ENCODE peak calls at places on chromosomes 7 and 10, in eight cellular contexts. G is H1, S is HCT116, U is endothelial cell of umbilical vein, H is HepG2, Q is A549, K is K562, Z is GM12878. T is an unnamed sample.

GRCh38 chr7:151891753-151892152 is 14.8 kb upstream of the PRKAG2 start:
- DNase-seq in G (no peak), K (no peak), H (no peak), Z (no peak), U (no peak), S (no peak), Q (no peak), T (no peak)

GRCh38 chr10:113362645-113363091 is 190.2 kb upstream of the HABP2 start:
- DNase-seq in G (no peak), H (no peak), S (no peak), Q (no peak), Z (no peak), K (no peak), U (no peak), T (no peak)

GRCh38 chr10:88994034-88994433 is 3.4 kb downstream of the FAS start:
- DNase-seq in S (no peak), G (no peak), Z (peak), Q (no peak), K (no peak), H (no peak), U (no peak), T (peak)

GRCh38 chr10:49601857-49602256 is 8.3 kb upstream of the SLC18A3 start:
- DNase-seq in S (no peak), K (no peak), U (no peak), Z (no peak), Q (no peak), G (no peak), H (no peak), T (no peak)

GRCh38 chr7:19353158-19353557 is 207.9 kb upstream of the FERD3L start:
- DNase-seq in S (no peak), H (no peak), Q (no peak), Z (no peak), K (no peak), U (no peak), G (no peak), T (no peak)

GRCh38 chr10:125768217-125768616 is 7.4 kb downstream of the MMP21 start:
- DNase-seq in S (no peak), K (peak), Z (no peak), U (no peak), H (no peak), G (no peak), Q (peak), T (no peak)

GRCh38 chr10:79397575-79398303 is 47.7 kb downstream of the ZCCHC24 start:
- DNase-seq in H (no peak), U (no peak), K (no peak), G (no peak), S (no peak), Q (no peak), Z (no peak), T (no peak)

GRCh38 chr7:69775231-69775771 is 177.0 kb downstream of the AUTS2 start:
- DNase-seq in S (no peak), Z (no peak), G (no peak), Q (peak), U (no peak), H (no peak), K (no peak), T (no peak)

GRCh38 chr7:4208086-4208485 is 474.0 kb upstream of the FOXK1 start:
- DNase-seq in K (no peak), U (no peak), S (no peak), Q (no peak), H (no peak), Z (no peak), G (no peak), T (no peak)

GRCh38 chr10:63758080-63758479 is 236.9 kb downstream of the REEP3 start:
- DNase-seq in Q (no peak), U (no peak), H (no peak), Z (no peak), K (no peak), S (no peak), G (no peak), T (no peak)

GRCh38 chr10:73251683-73252444 is 580 bp downstream of the MRPS16 start:
- DNase-seq in Z (no peak), G (no peak), U (peak), Q (peak), S (no peak), K (peak), H (peak), T (peak)

GRCh38 chr7:158847451-158847866 is 8.9 kb upstream of the DYNC2I1 start:
- DNase-seq in G (no peak), U (no peak), S (no peak), Z (no peak), K (no peak), Q (no peak), H (no peak), T (no peak)

GRCh38 chr10:26448706-26449435 is 10.7 kb downstream of the APBB1IP start:
- DNase-seq in Q (no peak), S (no peak), U (no peak), H (no peak), G (no peak), K (no peak), Z (peak), T (no peak)

DNA sequence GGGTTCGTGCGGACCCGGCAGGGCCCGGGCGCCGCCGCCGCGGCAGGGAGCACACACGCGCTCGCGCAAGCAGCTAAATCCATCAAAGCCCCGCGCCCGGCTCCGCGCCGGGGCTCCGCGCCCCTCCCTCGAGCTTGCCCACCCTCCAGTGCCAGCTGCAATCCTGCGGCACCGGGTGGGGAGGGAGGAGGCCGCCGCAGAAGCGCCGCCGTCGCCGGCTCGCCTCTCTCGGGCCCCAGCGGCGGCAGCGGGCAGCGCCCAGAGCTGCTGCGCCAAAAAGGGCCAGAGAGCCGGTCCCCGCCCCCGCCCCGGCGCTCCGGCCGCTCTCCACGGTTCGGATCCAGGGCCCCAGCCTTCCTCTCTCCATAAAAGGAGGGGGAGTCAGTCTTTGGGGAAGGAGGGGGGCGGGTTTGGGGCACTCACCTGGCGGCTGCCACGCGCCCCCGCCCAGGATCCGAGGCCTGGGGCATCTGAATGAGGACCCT is 370 bp upstream of the PDGFA start:
- DNase-seq in S (no peak), K (peak), Z (no peak), U (peak), G (peak), Q (peak), H (no peak), T (peak)
- TF ChIP-seq CTCF in S (no peak), K (no peak), Z (no peak), U (peak), G (peak), Q (no peak), H (no peak), T (no peak)

GRCh38 chr7:133748443-133749407 is 378.4 kb upstream of the LRGUK start:
- DNase-seq in U (no peak), K (no peak), Z (no peak), Q (no peak), H (no peak), G (no peak), S (no peak), T (no peak)
- TF ChIP-seq MAX in U (no peak), K (no peak), Z (no peak), Q (no peak), H (no peak), G (no peak), S (no peak), T (no peak)

GRCh38 chr10:78196964-78197363 is 163.3 kb downstream of the RPS24 start:
- DNase-seq in Q (peak), U (no peak), H (no peak), Z (peak), G (no peak), K (no peak), S (no peak), T (no peak)

GRCh38 chr10:78194050-78194449 is 160.4 kb downstream of the RPS24 start:
- DNase-seq in U (no peak), H (no peak), Z (no peak), Q (no peak), K (no peak), S (no peak), G (no peak), T (no peak)

GRCh38 chr10:78193189-78193588 is 159.5 kb downstream of the RPS24 start:
- DNase-seq in S (no peak), K (no peak), G (no peak), H (no peak), U (no peak), Q (no peak), Z (no peak), T (no peak)

GRCh38 chr10:78197628-78198272 is 164.1 kb downstream of the RPS24 start:
- DNase-seq in K (no peak), S (no peak), Z (no peak), Q (no peak), G (no peak), H (no peak), U (no peak), T (no peak)

DNA sequence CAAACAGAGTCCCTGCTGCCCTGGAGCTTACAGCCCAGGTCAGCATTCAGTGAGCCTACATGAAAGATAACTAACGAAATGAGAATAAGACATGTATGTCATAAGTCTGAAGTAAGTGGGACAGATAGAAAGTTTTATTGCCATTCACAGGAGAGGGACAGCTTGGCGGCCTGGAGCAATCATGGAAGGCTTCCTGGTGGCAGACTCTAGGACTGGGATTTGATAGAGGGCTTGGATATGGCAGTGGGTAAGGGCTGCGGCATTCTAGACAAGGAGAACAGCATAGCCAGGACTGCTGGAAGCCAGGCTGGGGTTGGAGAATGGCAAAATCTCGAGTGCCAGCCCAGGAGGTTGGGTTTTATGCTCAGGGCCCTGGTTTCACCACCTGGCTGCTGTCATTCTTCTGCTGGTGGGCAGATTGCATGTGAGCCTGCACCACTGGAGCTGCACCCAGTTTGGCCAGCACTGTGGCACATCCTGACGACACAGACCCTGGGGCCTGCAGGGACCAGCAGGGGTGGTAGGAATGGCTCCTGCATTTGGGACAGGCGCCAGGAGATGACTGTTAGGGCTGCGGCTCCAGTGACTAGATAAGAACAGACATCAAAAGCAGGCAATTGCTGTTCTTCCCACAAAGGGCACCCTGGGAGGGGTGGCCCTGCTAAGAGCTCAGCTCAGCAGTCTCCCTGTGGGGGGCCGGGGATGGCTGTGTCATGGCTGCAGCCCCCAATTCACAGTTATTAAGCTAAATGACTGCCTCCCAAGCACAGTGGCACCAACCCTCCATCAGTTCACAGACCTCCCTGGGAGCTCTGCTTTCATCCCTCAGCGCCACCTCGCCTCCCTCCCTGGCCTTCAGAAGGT is 161.1 kb downstream of the RPS24 start:
- DNase-seq in Z (no peak), Q (no peak), S (no peak), K (no peak), G (no peak), H (no peak), U (no peak), T (no peak)
- TF ChIP-seq POLR2A in Z (no peak), Q (no peak), S (no peak), K (no peak), G (no peak), H (no peak), U (no peak), T (no peak)

DNA sequence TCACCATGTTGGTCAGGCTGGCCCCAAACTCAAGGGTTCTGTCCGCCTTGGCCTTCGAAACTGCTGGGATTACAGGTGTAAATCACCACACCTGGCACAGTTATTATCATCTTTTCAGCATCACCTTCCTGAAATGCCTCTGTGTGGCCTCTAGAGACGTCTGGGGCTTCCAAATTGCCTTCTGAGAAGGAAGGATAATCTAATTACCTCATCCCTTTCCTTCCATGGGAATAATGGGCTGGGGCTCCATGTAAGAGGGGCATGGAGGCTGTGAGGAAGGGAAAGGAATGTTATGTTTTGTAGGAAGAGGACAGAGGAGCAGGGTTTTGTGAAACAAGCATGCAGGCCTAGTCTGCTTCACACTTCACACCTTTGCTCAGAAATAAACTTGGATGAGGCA is 22.2 kb upstream of the PODXL start:
- DNase-seq in S (no peak), G (no peak), U (no peak), K (no peak), H (no peak), Z (no peak), Q (no peak), T (no peak)
- TF ChIP-seq CTCF in S (no peak), G (no peak), U (no peak), K (no peak), H (no peak), Z (no peak), Q (no peak), T (no peak)